ENCODE peak calls at places on chromosome 12, in ten cellular contexts. D is NCI-H226, H is endothelial cell, K is RPMI7951, C is tibial artery, M is B cell, V is WTC11, U is psoas muscle, B is HT1080, I is esophagus squamous epithelium. N is an unnamed sample.

GRCh38 chr12:12432373-12432772 is 75.5 kb downstream of the BORCS5 start:
- DNase-seq in D (peak), C (no peak), B (no peak), V (no peak), M (no peak), I (no peak), U (no peak), K (peak), H (no peak), N (no peak)

GRCh38 chr12:1217191-1217949 is 226.3 kb downstream of the ERC1 start:
- DNase-seq in H (no peak), M (no peak), U (no peak), K (peak), V (no peak), D (peak), C (no peak), I (no peak), B (peak), N (no peak)

GRCh38 chr12:25436206-25436912 is 116.7 kb downstream of the LMNTD1 start:
- DNase-seq in M (peak), U (peak), K (peak), I (no peak), B (peak), H (peak), V (no peak), C (no peak), D (peak), N (no peak)

GRCh38 chr12:76422878-76423438 is 74.7 kb upstream of the BBS10 start:
- DNase-seq in C (no peak), D (peak), K (peak), B (no peak), V (no peak), U (no peak), H (no peak), I (no peak), M (no peak), N (no peak)

GRCh38 chr12:113030875-113031525 is 25.5 kb upstream of the DTX1 start:
- DNase-seq in K (peak), B (peak), C (no peak), M (peak), V (peak), I (no peak), U (no peak), D (peak), H (no peak), N (peak)

GRCh38 chr12:116918464-116918863 is 7.7 kb downstream of the FBXW8 start:
- DNase-seq in K (no peak), C (no peak), U (no peak), I (no peak), B (no peak), M (no peak), H (no peak), D (no peak), V (no peak), N (no peak)

GRCh38 chr12:131012279-131013069 is 58.8 kb downstream of the ADGRD1 start:
- DNase-seq in B (no peak), C (no peak), H (no peak), V (no peak), D (no peak), K (no peak), I (no peak), U (no peak), M (no peak), N (no peak)

GRCh38 chr12:75480469-75480949 is at the start of gene GLIPR1:
- DNase-seq in H (no peak), C (peak), M (peak), D (peak), I (peak), V (no peak), U (peak), B (peak), K (peak), N (peak)

GRCh38 chr12:116880817-116881324 is 370 bp downstream of the HRK start:
- DNase-seq in V (peak), B (no peak), U (peak), H (peak), C (no peak), I (no peak), K (peak), D (peak), M (peak), N (no peak)